ENCODE peak calls at places on chromosomes 4 and X, in ten cellular contexts. N, H, L, W, V, A, Z, U, Y and O are unnamed samples.

GRCh38 chr4:18318682-18319410 is 297.3 kb upstream of the LCORL start:
- DNase-seq in N (no peak), H (no peak), L (no peak), W (no peak), V (no peak), A (peak), Z (no peak), U (no peak), Y (no peak), O (no peak)

GRCh38 chr4:5976431-5976830 is 41.8 kb downstream of the C4orf50 start:
- DNase-seq in N (no peak), H (no peak), L (no peak), W (no peak), V (no peak), A (no peak), Z (no peak), U (no peak), Y (no peak), O (no peak)

GRCh38 chrX:69024931-69025330 is 140.3 kb downstream of the PJA1 start:
- DNase-seq in N (no peak), H (no peak), L (peak), W (no peak), V (no peak), A (no peak), Z (peak), U (peak), Y (peak), O (no peak)

GRCh38 chr4:128528177-128528576 is 240.6 kb upstream of the PGRMC2 start:
- DNase-seq in N (no peak), H (no peak), L (no peak), W (no peak), V (no peak), A (no peak), Z (no peak), U (no peak), Y (no peak), O (no peak)

GRCh38 chr4:113446019-113446418 is 315.5 kb downstream of the CAMK2D start:
- DNase-seq in N (peak), H (no peak), L (peak), W (no peak), V (no peak), A (no peak), Z (no peak), U (peak), Y (no peak), O (no peak)

GRCh38 chr4:10584042-10584441 is 100.5 kb downstream of the CLNK start:
- DNase-seq in N (no peak), H (no peak), L (peak), W (no peak), V (no peak), A (no peak), Z (peak), U (peak), Y (peak), O (no peak)

GRCh38 chrX:37652589-37653271 is 32.9 kb upstream of the XK start:
- DNase-seq in N (no peak), H (no peak), L (no peak), W (no peak), V (no peak), A (no peak), Z (no peak), U (no peak), Y (no peak), O (no peak)

GRCh38 chrX:129980043-129980442 is 2.4 kb upstream of the BCORL1 start:
- DNase-seq in N (no peak), H (peak), L (no peak), W (peak), V (no peak), A (no peak), Z (no peak), U (no peak), Y (peak), O (no peak)

GRCh38 chrX:18886005-18886343 is 97.9 kb downstream of the PHKA2 start:
- DNase-seq in N (peak), H (no peak), L (no peak), W (peak), V (no peak), A (no peak), Z (no peak), U (no peak), Y (no peak), O (no peak)

GRCh38 chrX:71159335-71159734 is 14.7 kb downstream of the NLGN3 start:
- DNase-seq in N (no peak), H (no peak), L (no peak), W (peak), V (no peak), A (no peak), Z (no peak), U (no peak), Y (no peak), O (no peak)

GRCh38 chr4:128242601-128243000 is 45.0 kb downstream of the PGRMC2 start:
- DNase-seq in N (no peak), H (no peak), L (no peak), W (no peak), V (no peak), A (no peak), Z (no peak), U (no peak), Y (no peak), O (no peak)

GRCh38 chr4:27062256-27062655 is 201.6 kb downstream of the STIM2 start:
- DNase-seq in N (no peak), H (no peak), L (no peak), W (no peak), V (no peak), A (no peak), Z (no peak), U (no peak), Y (no peak), O (no peak)

GRCh38 chrX:16267431-16267830 is 100.2 kb downstream of the MAGEB17 start:
- DNase-seq in N (no peak), H (no peak), L (no peak), W (no peak), V (no peak), A (no peak), Z (no peak), U (no peak), Y (no peak), O (no peak)

GRCh38 chrX:30649859-30650258 is 3.4 kb upstream of the GK start:
- DNase-seq in N (no peak), H (no peak), L (peak), W (no peak), V (no peak), A (no peak), Z (no peak), U (no peak), Y (no peak), O (no peak)

GRCh38 chrX:49186125-49187027 is at the start of gene PRICKLE3:
- DNase-seq in N (peak), H (peak), L (peak), W (peak), V (no peak), A (peak), Z (peak), U (peak), Y (peak), O (peak)

GRCh38 chrX:100643943-100644587 is at the start of gene SRPX2:
- DNase-seq in N (no peak), H (no peak), L (peak), W (no peak), V (no peak), A (no peak), Z (peak), U (peak), Y (peak), O (no peak)

GRCh38 chrX:106959897-106960296 is 39.7 kb downstream of the CLDN2 start:
- DNase-seq in N (peak), H (no peak), L (peak), W (no peak), V (no peak), A (no peak), Z (no peak), U (peak), Y (no peak), O (no peak)

GRCh38 chr4:66949424-66949823 is 595.9 kb downstream of the CENPC start:
- DNase-seq in N (no peak), H (no peak), L (no peak), W (no peak), V (no peak), A (no peak), Z (no peak), U (no peak), Y (no peak), O (no peak)

GRCh38 chr4:2135083-2135482 is 76.0 kb downstream of the NAT8L start:
- DNase-seq in N (peak), H (no peak), L (peak), W (peak), V (no peak), A (no peak), Z (peak), U (peak), Y (peak), O (no peak)

GRCh38 chrX:77426811-77427210 is 20.4 kb upstream of the FGF16 start:
- DNase-seq in N (no peak), H (no peak), L (peak), W (no peak), V (no peak), A (no peak), Z (no peak), U (peak), Y (no peak), O (no peak)

GRCh38 chr4:128393111-128393704 is 105.6 kb upstream of the PGRMC2 start:
- DNase-seq in N (peak), H (no peak), L (peak), W (no peak), V (no peak), A (no peak), Z (no peak), U (no peak), Y (no peak), O (no peak)

GRCh38 chr4:94497690-94498089 is 45.9 kb downstream of the PDLIM5 start:
- DNase-seq in N (no peak), H (no peak), L (no peak), W (no peak), V (no peak), A (no peak), Z (no peak), U (no peak), Y (no peak), O (no peak)

GRCh38 chr4:176044589-176044951 is 21.1 kb upstream of the WDR17 start:
- DNase-seq in N (no peak), H (no peak), L (no peak), W (no peak), V (peak), A (no peak), Z (peak), U (no peak), Y (no peak), O (no peak)

GRCh38 chr4:36613999-36614398 is 332.6 kb downstream of the DTHD1 start:
- DNase-seq in N (no peak), H (no peak), L (no peak), W (no peak), V (no peak), A (no peak), Z (no peak), U (no peak), Y (no peak), O (no peak)